ENCODE peak calls at places on chromosome 2, in five cellular contexts. V, F, A, R and T are unnamed samples.

GRCh38 chr2:120875431-120875830 is 139.8 kb downstream of the GLI2 start:
- DNase-seq in V (no peak), F (no peak), A (no peak), R (no peak), T (no peak)

GRCh38 chr2:54771166-54771565 is 47.7 kb downstream of the EML6 start:
- DNase-seq in V (no peak), F (peak; percentile 77), A (peak; percentile 30), R (no peak), T (no peak)

GRCh38 chr2:112674229-112674628 is 28.5 kb downstream of the SLC20A1 start:
- DNase-seq in V (peak; percentile 76), F (no peak), A (no peak), R (no peak), T (no peak)

GRCh38 chr2:38655441-38655840 is 10.5 kb upstream of the GALM start:
- DNase-seq in V (no peak), F (no peak), A (no peak), R (no peak), T (no peak)

GRCh38 chr2:60125880-60126444 is 427.5 kb downstream of the BCL11A start:
- DNase-seq in V (no peak), F (no peak), A (no peak), R (no peak), T (peak; percentile 51)

GRCh38 chr2:53108246-53108645 is 659.4 kb upstream of the CHAC2 start:
- DNase-seq in V (no peak), F (no peak), A (no peak), R (no peak), T (no peak)

GRCh38 chr2:109613922-109614714 is at the start of the genes SEPTIN10 and SOWAHC:
- DNase-seq in V (peak; percentile 97), F (peak; percentile 98), A (peak; percentile 98), R (peak; percentile 91), T (peak; percentile 99)

GRCh38 chr2:197079832-197080555 is 153.5 kb upstream of the PGAP1 start:
- DNase-seq in V (no peak), F (peak; percentile 43), A (peak; percentile 59), R (no peak), T (no peak)